ENCODE peak calls at places on chromosome 5, in eight cellular contexts. N is stimulated activated naive B cell treated with anti-CD40 and anti-IgM and Interleukin-4, amounts not matched to agents 10 μg/mL and 1 μg/mL and 100 μg/mL, for 72 hours; P is naive thymus-derived CD4-positive, alpha-beta T cell; E is PC-3; W is H9; O is NCI-H460; C is Peyer's patch; H is HFF-Myc. Q is an unnamed sample.

GRCh38 chr5:145775893-145776444 is 59.2 kb downstream of the PRELID2 start:
- DNase-seq in W (no peak), P (no peak), E (peak; percentile 77), O (peak; percentile 56), N (no peak), H (peak; percentile 14), C (no peak), Q (no peak)

GRCh38 chr5:40414922-40415321 is 264.8 kb upstream of the PTGER4 start:
- DNase-seq in C (no peak), W (no peak), E (no peak), N (no peak), H (no peak), O (no peak), P (no peak), Q (no peak)

GRCh38 chr5:168934186-168934585 is 355.0 kb upstream of the PANK3 start:
- DNase-seq in N (no peak), E (no peak), C (no peak), O (no peak), H (no peak), W (no peak), P (no peak), Q (no peak)

GRCh38 chr5:141800629-141801028 is 77.6 kb downstream of the PCDH1 start:
- DNase-seq in E (no peak), H (peak; percentile 19), P (no peak), N (no peak), W (no peak), O (no peak), C (no peak), Q (no peak)

GRCh38 chr5:74122175-74122574 is 496.2 kb downstream of the ARHGEF28 start:
- DNase-seq in E (no peak), O (no peak), H (no peak), P (no peak), N (no peak), C (no peak), W (no peak), Q (no peak)

GRCh38 chr5:181176258-181176952 is 28.6 kb downstream of the TRIM7 start:
- DNase-seq in N (no peak), C (no peak), P (no peak), E (no peak), W (no peak), O (no peak), H (no peak), Q (no peak)

GRCh38 chr5:131263648-131264452 is at the start of gene CDC42SE2:
- DNase-seq in H (peak; percentile 29), N (peak; percentile 86), E (peak; percentile 85), W (peak; percentile 89), C (peak; percentile 92), O (peak; percentile 81), P (peak; percentile 91), Q (peak; percentile 81)

GRCh38 chr5:15234366-15234765 is 265.6 kb upstream of the FBXL7 start:
- DNase-seq in P (no peak), W (peak; percentile 43), N (no peak), O (no peak), E (no peak), C (no peak), H (no peak), Q (no peak)

GRCh38 chr5:52725065-52725746 is 62.5 kb upstream of the ITGA1 start:
- DNase-seq in W (no peak), P (peak; percentile 44), H (no peak), N (no peak), C (no peak), E (peak; percentile 48), O (no peak), Q (no peak)

GRCh38 chr5:22044229-22044628 is 808.9 kb downstream of the CDH12 start:
- DNase-seq in W (no peak), H (no peak), N (no peak), C (no peak), O (no peak), E (no peak), P (no peak), Q (no peak)

GRCh38 chr5:97182571-97183099 is 412 bp downstream of the RIOK2 start:
- DNase-seq in P (no peak), H (no peak), E (peak; percentile 39), N (no peak), C (no peak), O (no peak), W (no peak), Q (no peak)

GRCh38 chr5:16574789-16575785 is 41.7 kb downstream of the RETREG1 start:
- DNase-seq in N (no peak), E (peak; percentile 95), H (no peak), P (no peak), C (no peak), O (peak; percentile 26), W (peak; percentile 60), Q (no peak)

Q was measured in activated T-helper 1 cell treated with anti-CD3 and anti-CD28 coated beads, Interleukin-2, amount 50 U/mL, for 16 hours.